ENCODE peak calls at places on chromosomes 11 and 22, in eight cellular contexts. V, P, X, L, T, A, B and R are unnamed samples.

GRCh38 chr11:105466582-105467228 is 143.2 kb upstream of the GRIA4 start:
- DNase-seq in V (peak; percentile 75), P (no peak), X (peak; percentile 3), L (no peak), T (no peak), A (peak; percentile 22), B (peak; percentile 78), R (no peak)

GRCh38 chr22:27488456-27489224 is 312.9 kb downstream of the MN1 start:
- DNase-seq in V (no peak), P (peak; percentile 71), X (peak; percentile 21), L (no peak), T (peak; percentile 84), A (no peak), B (no peak), R (no peak)

GRCh38 chr11:89267660-89268302 is 90.1 kb downstream of the TYR start:
- DNase-seq in V (no peak), P (no peak), X (no peak), L (no peak), T (no peak), A (no peak), B (no peak), R (no peak)

GRCh38 chr11:76783901-76784813 is 1.0 kb downstream of the TSKU start:
- DNase-seq in V (peak; percentile 61), P (peak; percentile 70), X (peak; percentile 95), L (peak; percentile 73), T (peak; percentile 97), A (peak; percentile 27), B (peak; percentile 90), R (peak; percentile 87)

GRCh38 chr11:69215784-69216415 is 60.2 kb downstream of the SMIM38 start:
- DNase-seq in V (no peak), P (no peak), X (peak; percentile 84), L (peak; percentile 51), T (no peak), A (no peak), B (peak; percentile 7), R (no peak)

GRCh38 chr22:39114157-39114511 is 17.1 kb downstream of the APOBEC3H start:
- DNase-seq in V (no peak), P (no peak), X (no peak), L (no peak), T (no peak), A (no peak), B (no peak), R (no peak)

GRCh38 chr11:119087747-119088241 is 3.1 kb downstream of the HMBS start:
- DNase-seq in V (no peak), P (no peak), X (no peak), L (no peak), T (no peak), A (no peak), B (no peak), R (no peak)

GRCh38 chr11:73463359-73463758 is 87.2 kb downstream of the RELT start:
- DNase-seq in V (peak; percentile 61), P (no peak), X (peak; percentile 91), L (peak; percentile 9), T (no peak), A (no peak), B (peak; percentile 36), R (no peak)

GRCh38 chr11:17012712-17013547 is 1.3 kb downstream of the PLEKHA7 start:
- DNase-seq in V (peak; percentile 35), P (peak; percentile 89), X (peak; percentile 21), L (peak; percentile 91), T (no peak), A (no peak), B (peak; percentile 48), R (peak; percentile 45)

GRCh38 chr11:60700689-60701508 is 1.5 kb downstream of the MS4A8 start:
- DNase-seq in V (peak; percentile 11), P (no peak), X (peak; percentile 17), L (peak; percentile 29), T (peak; percentile 27), A (no peak), B (no peak), R (peak; percentile 56)

GRCh38 chr11:19868281-19868821 is 155.7 kb downstream of the NAV2 start:
- DNase-seq in V (peak; percentile 98), P (no peak), X (peak; percentile 93), L (no peak), T (peak; percentile 31), A (no peak), B (peak; percentile 52), R (no peak)

GRCh38 chr22:39959640-39960447 is at the start of gene TMA7B:
- DNase-seq in V (peak; percentile 65), P (no peak), X (peak; percentile 78), L (peak; percentile 13), T (peak; percentile 52), A (peak; percentile 24), B (peak; percentile 58), R (no peak)

GRCh38 chr11:128956401-128957203 is 13.9 kb upstream of the TP53AIP1 start:
- DNase-seq in V (peak; percentile 81), P (no peak), X (peak; percentile 81), L (peak; percentile 76), T (peak; percentile 78), A (peak; percentile 59), B (peak; percentile 78), R (peak; percentile 87)

GRCh38 chr11:12242926-12243325 is 132.5 kb downstream of the MICAL2 start:
- DNase-seq in V (no peak), P (no peak), X (no peak), L (no peak), T (no peak), A (no peak), B (no peak), R (no peak)

GRCh38 chr11:74680035-74680671 is 51.1 kb downstream of the CHRDL2 start:
- DNase-seq in V (no peak), P (no peak), X (no peak), L (no peak), T (no peak), A (no peak), B (no peak), R (no peak)

GRCh38 chr11:57648791-57649735 is 649 bp downstream of the YPEL4 start:
- DNase-seq in V (peak; percentile 42), P (no peak), X (peak; percentile 68), L (no peak), T (peak; percentile 57), A (no peak), B (no peak), R (no peak)

GRCh38 chr22:37519268-37520195 is at the start of gene CARD10:
- DNase-seq in V (no peak), P (no peak), X (peak; percentile 45), L (no peak), T (peak; percentile 89), A (no peak), B (no peak), R (no peak)

GRCh38 chr11:15370774-15371173 is 256.1 kb downstream of the INSC start:
- DNase-seq in V (no peak), P (no peak), X (no peak), L (no peak), T (no peak), A (no peak), B (no peak), R (no peak)